ENCODE peak calls at places on chromosomes 7 and 10, in nine cellular contexts. F is left ventricle myocardium inferior; K is GM12864; P is PC-9; E is fibroblast of lung; B is foreskin fibroblast; I is CD8-positive, alpha-beta T cell; X is breast epithelium; A is fibroblast of mammary gland. M is an unnamed sample.

GRCh38 chr7:142603870-142604448 is 145.3 kb upstream of the PRSS1 start:
- DNase-seq in F (no peak), K (peak; percentile 5), P (peak; percentile 65), E (peak; percentile 52), B (peak; percentile 60), I (peak; percentile 30), X (no peak), A (peak; percentile 77), M (peak; percentile 66)

GRCh38 chr10:102604379-102604960 is 39.8 kb upstream of the TRIM8 start:
- DNase-seq in F (no peak), K (no peak), P (peak; percentile 81), E (peak; percentile 92), B (peak; percentile 73), I (no peak), X (no peak), A (peak; percentile 79), M (peak; percentile 72)

GRCh38 chr10:46016811-46017210 is 13.6 kb downstream of the NCOA4 start:
- DNase-seq in F (no peak), K (no peak), P (no peak), E (no peak), B (no peak), I (no peak), X (no peak), A (no peak), M (no peak)

GRCh38 chr10:69439350-69439739 is 11.9 kb upstream of the TSPAN15 start:
- DNase-seq in F (no peak), K (no peak), P (peak; percentile 77), E (no peak), B (peak; percentile 36), I (no peak), X (peak; percentile 75), A (peak; percentile 16), M (no peak)

GRCh38 chr10:58385784-58386112 is 538 bp downstream of the TFAM start:
- DNase-seq in F (no peak), K (no peak), P (no peak), E (peak; percentile 29), B (no peak), I (no peak), X (peak; percentile 18), A (peak; percentile 19), M (peak; percentile 27)

GRCh38 chr7:80588591-80588990 is 49.9 kb upstream of the CD36 start:
- DNase-seq in F (no peak), K (no peak), P (no peak), E (peak; percentile 20), B (peak; percentile 44), I (no peak), X (no peak), A (peak; percentile 50), M (peak; percentile 32)

GRCh38 chr7:74380720-74381119 is 73.0 kb upstream of the GTF2IRD1 start:
- DNase-seq in F (no peak), K (no peak), P (peak; percentile 53), E (no peak), B (no peak), I (no peak), X (no peak), A (no peak), M (no peak)

GRCh38 chr7:114922151-114922651 is 307 bp downstream of the MDFIC start:
- DNase-seq in F (peak; percentile 64), K (no peak), P (no peak), E (peak; percentile 72), B (peak; percentile 49), I (peak; percentile 43), X (no peak), A (peak; percentile 61), M (peak; percentile 50)

GRCh38 chr7:32533313-32534024 is 38.2 kb downstream of the AVL9 start:
- DNase-seq in F (no peak), K (no peak), P (no peak), E (peak; percentile 31), B (no peak), I (no peak), X (no peak), A (peak; percentile 53), M (peak; percentile 30)

GRCh38 chr10:77854115-77854514 is 72.4 kb downstream of the DLG5 start:
- DNase-seq in F (no peak), K (no peak), P (no peak), E (no peak), B (no peak), I (no peak), X (no peak), A (no peak), M (no peak)
- TF ChIP-seq CTCF in F (no peak), K (no peak), P (no peak), E (no peak), B (no peak), I (no peak), X (no peak), A (no peak), M (no peak)

GRCh38 chr7:27139335-27140107 is 4.0 kb downstream of the HOXA5 start:
- DNase-seq in F (no peak), K (no peak), P (no peak), E (no peak), B (no peak), I (no peak), X (peak; percentile 19), A (no peak), M (peak; percentile 40)
- H3K4me3 ChIP-seq in F (no peak overlapping the region), K (no peak overlapping the region), P (no peak overlapping the region), E (peak overlapping the region; percentile 89), B (no peak overlapping the region), I (no peak overlapping the region), X (peak overlapping the region; percentile 80), A (peak overlapping the region; percentile 4), M (peak overlapping the region; percentile 65)

GRCh38 chr10:6915307-6915706 is 335.2 kb upstream of the PRKCQ start:
- DNase-seq in F (no peak), K (no peak), P (no peak), E (no peak), B (no peak), I (no peak), X (no peak), A (no peak), M (no peak)

GRCh38 chr10:6912424-6912823 is 332.3 kb upstream of the PRKCQ start:
- DNase-seq in F (no peak), K (no peak), P (peak; percentile 41), E (peak; percentile 53), B (peak; percentile 18), I (no peak), X (no peak), A (peak; percentile 30), M (no peak)

GRCh38 chr10:6916601-6917000 is 336.5 kb upstream of the PRKCQ start:
- DNase-seq in F (no peak), K (no peak), P (no peak), E (no peak), B (peak; percentile 27), I (no peak), X (no peak), A (peak; percentile 10), M (no peak)

GRCh38 chr10:6912021-6912420 is 331.9 kb upstream of the PRKCQ start:
- DNase-seq in F (no peak), K (no peak), P (no peak), E (no peak), B (no peak), I (no peak), X (no peak), A (no peak), M (no peak)

GRCh38 chr10:6912929-6913328 is 332.9 kb upstream of the PRKCQ start:
- DNase-seq in F (no peak), K (no peak), P (no peak), E (no peak), B (no peak), I (no peak), X (no peak), A (no peak), M (no peak)
- TF ChIP-seq CTCF in F (no peak), K (no peak), P (no peak), E (no peak), B (no peak), I (no peak), X (no peak), A (no peak), M (no peak)

DNA sequence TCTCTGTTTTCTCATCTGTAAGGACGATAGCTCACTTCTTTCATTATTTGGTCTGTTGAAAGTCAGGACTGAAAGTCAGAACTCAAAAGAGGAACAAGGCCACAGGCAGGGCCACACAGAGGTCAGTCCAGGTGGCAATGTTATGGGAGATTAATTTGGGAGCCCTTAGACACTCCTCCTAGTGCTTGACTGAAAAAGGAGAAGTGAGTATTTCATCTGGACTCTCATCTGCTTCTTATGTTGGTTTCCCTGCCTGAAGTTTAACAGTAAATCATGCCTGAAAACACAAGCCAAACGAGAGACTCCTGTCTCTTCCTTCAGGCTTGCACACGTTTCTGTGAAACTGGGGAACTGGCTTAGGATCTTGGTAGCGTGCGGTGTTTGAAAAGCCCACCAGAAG is 248.5 kb downstream of the BUB3 start:
- DNase-seq in F (no peak), K (peak; percentile 98), P (no peak), E (no peak), B (no peak), I (no peak), X (no peak), A (no peak), M (no peak)
- H3K4me3 ChIP-seq in F (no peak overlapping the region), K (no peak overlapping the region), P (no peak overlapping the region), E (no peak overlapping the region), B (no peak overlapping the region), I (no peak overlapping the region), X (no peak overlapping the region), A (no peak overlapping the region), M (no peak overlapping the region)

GRCh38 chr7:158944195-158944594 is 87.8 kb downstream of the DYNC2I1 start:
- DNase-seq in F (no peak), K (no peak), P (no peak), E (no peak), B (no peak), I (no peak), X (no peak), A (no peak), M (no peak)

GRCh38 chr7:158944950-158945349 is 88.6 kb downstream of the DYNC2I1 start:
- DNase-seq in F (no peak), K (no peak), P (no peak), E (no peak), B (no peak), I (no peak), X (no peak), A (no peak), M (no peak)

GRCh38 chr7:158946329-158946728 is 90.0 kb downstream of the DYNC2I1 start:
- DNase-seq in F (no peak), K (no peak), P (no peak), E (no peak), B (no peak), I (no peak), X (no peak), A (no peak), M (no peak)

GRCh38 chr7:158946771-158947170 is 90.4 kb downstream of the DYNC2I1 start:
- DNase-seq in F (no peak), K (no peak), P (no peak), E (no peak), B (no peak), I (no peak), X (no peak), A (no peak), M (no peak)

DNA sequence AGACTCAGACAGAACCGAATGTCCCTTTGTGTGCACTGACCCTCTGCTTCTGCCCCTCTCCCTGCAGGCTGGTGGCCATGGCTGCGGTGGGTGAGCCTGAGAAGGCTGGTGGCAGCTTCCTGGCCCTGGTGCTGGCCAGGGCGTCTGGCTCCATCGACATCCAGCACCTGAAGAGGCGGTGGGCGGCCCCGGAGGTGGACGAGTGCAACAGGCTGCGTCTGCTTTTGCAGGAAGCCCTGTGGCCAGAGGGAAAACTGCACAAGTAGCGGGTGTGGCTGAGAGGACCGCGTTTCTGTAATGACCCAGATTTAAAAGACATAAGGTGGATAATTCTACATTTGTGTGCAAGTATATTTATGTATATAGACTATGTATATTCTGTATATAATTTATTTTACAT is 89.2 kb downstream of the DYNC2I1 start:
- DNase-seq in F (no peak), K (no peak), P (no peak), E (no peak), B (no peak), I (no peak), X (no peak), A (no peak), M (no peak)
- TF ChIP-seq CTCF in F (no peak), K (no peak), P (no peak), E (no peak), B (no peak), I (no peak), X (no peak), A (no peak), M (no peak)